ENCODE peak calls at places on chromosomes 1 and 21, in five cellular contexts. L is heart left ventricle, N is mammary epithelial cell, R is stomach, V is upper lobe of right lung. X is an unnamed sample.

GRCh38 chr1:15124362-15125100 is 29.0 kb upstream of the TMEM51 start:
- DNase-seq in L (no peak), N (no peak), V (no peak), R (no peak), X (no peak)

GRCh38 chr1:150981177-150981804 is 801 bp upstream of the ANXA9 start:
- DNase-seq in L (no peak), N (peak; percentile 51), R (peak; percentile 59), V (peak; percentile 81), X (no peak)

GRCh38 chr1:215290018-215290417 is 207.5 kb downstream of the KCNK2 start:
- DNase-seq in V (no peak), L (no peak), N (no peak), R (no peak), X (no peak)

GRCh38 chr1:107964397-107965111 is 426 bp downstream of the VAV3 start:
- DNase-seq in R (peak; percentile 37), L (peak; percentile 10), N (peak; percentile 53), V (peak; percentile 67), X (no peak)

GRCh38 chr1:201557572-201557958 is 18.6 kb downstream of the NAV1 start:
- DNase-seq in V (no peak), R (no peak), L (no peak), N (no peak), X (no peak)

GRCh38 chr1:41020654-41021053 is 871 bp downstream of the SLFNL1 start:
- DNase-seq in R (no peak), L (no peak), V (peak; percentile 79), N (no peak), X (no peak)

GRCh38 chr1:239982762-239983161 is 108.9 kb upstream of the FMN2 start:
- DNase-seq in R (no peak), L (no peak), N (no peak), V (no peak), X (no peak)

GRCh38 chr1:199954701-199955100 is 72.8 kb upstream of the NR5A2 start:
- DNase-seq in L (no peak), R (no peak), V (no peak), N (no peak), X (no peak)

GRCh38 chr1:211738709-211739301 is 63.4 kb upstream of the NEK2 start:
- DNase-seq in R (no peak), L (no peak), N (peak; percentile 60), V (no peak), X (no peak)

GRCh38 chr1:52792002-52792401 is 50.6 kb upstream of the ZYG11A start:
- DNase-seq in N (no peak), R (no peak), L (no peak), V (no peak), X (no peak)

GRCh38 chr1:65164633-65165032 is 16.6 kb downstream of the AK4 start:
- DNase-seq in V (no peak), R (no peak), L (no peak), N (peak; percentile 77), X (no peak)

GRCh38 chr1:203556047-203556851 is 62.3 kb downstream of the OPTC start:
- DNase-seq in L (peak; percentile 83), N (no peak), R (no peak), V (no peak), X (no peak)

GRCh38 chr1:248243204-248243603 is 12.0 kb downstream of the OR2M4 start:
- DNase-seq in N (peak; percentile 27), R (no peak), V (peak; percentile 66), L (no peak), X (no peak)

GRCh38 chr1:170707116-170707515 is 43.2 kb downstream of the PRRX1 start:
- DNase-seq in V (no peak), L (no peak), N (no peak), R (no peak), X (no peak)

GRCh38 chr1:78682527-78682926 is 32.9 kb downstream of the IFI44 start:
- DNase-seq in R (no peak), N (no peak), V (no peak), L (no peak), X (no peak)

GRCh38 chr1:212606734-212607205 is 1.8 kb upstream of the ATF3 start:
- DNase-seq in R (peak; percentile 89), N (peak; percentile 78), V (peak; percentile 93), L (peak; percentile 45), X (peak; percentile 88)

GRCh38 chr1:163877016-163877415 is 555.3 kb downstream of the NUF2 start:
- DNase-seq in L (no peak), V (no peak), R (no peak), N (no peak), X (no peak)

GRCh38 chr1:68448365-68448764 is 1.4 kb downstream of the RPE65 start:
- DNase-seq in N (no peak), L (no peak), R (no peak), V (no peak), X (no peak)

GRCh38 chr21:26686278-26686677 is 113.2 kb upstream of the CYYR1 start:
- DNase-seq in R (no peak), L (no peak), N (peak; percentile 48), V (no peak), X (no peak)

GRCh38 chr1:200960236-200960947 is 63.1 kb downstream of the KIF21B start:
- DNase-seq in V (peak; percentile 26), N (no peak), R (no peak), L (no peak), X (no peak)

DNA sequence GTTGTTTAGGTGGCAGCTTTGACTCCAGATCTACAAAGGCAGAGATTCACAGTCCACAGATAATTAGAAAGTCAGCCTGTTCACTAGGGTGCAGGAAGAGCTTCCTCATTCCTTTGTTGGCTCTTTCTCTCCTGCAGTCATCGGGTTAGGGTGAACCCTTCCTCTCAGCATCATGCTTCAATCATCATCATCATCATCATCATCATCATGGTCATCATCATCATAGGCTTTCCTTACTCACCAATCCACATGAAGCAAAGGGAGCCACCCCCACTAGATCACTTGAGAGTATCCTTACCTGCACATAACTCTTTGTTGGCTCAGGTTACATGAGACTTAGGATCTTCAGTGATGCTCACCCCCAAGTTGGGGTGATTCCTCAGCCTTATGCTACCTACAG is 19.0 kb downstream of the MPZ start:
- DNase-seq in V (no peak), R (no peak), N (no peak), L (no peak), X (no peak)
- H3K27ac ChIP-seq in V (no peak overlapping the region), R (no peak overlapping the region), N (no peak overlapping the region), L (no peak overlapping the region), X (no peak overlapping the region)

DNA sequence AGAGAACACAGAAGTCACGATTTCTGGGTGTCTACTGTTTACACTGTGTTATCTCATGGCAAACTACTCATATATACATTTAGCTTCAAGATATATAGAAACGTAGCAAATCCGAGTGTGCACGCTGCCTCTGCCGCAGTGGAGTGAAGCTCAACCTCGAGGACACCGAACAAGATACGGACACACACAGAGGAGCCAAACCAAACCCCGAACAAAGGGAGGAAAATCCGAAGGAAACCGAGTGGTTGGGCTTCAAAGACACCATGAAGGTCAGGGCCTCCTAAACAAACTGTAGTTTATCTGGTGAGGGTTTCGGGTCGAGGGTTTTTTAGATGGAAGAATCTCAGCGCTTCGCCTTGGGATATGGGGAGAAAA is 34.5 kb downstream of the SLC45A1 start:
- DNase-seq in L (no peak), N (no peak), V (no peak), R (no peak), X (no peak)
- H3K27ac ChIP-seq in L (peak overlapping the region; percentile 68), N (no peak overlapping the region), V (peak overlapping the region; percentile 65), R (peak overlapping the region; percentile 80), X (peak overlapping the region; percentile 83)

GRCh38 chr1:156660752-156661112 is 16.5 kb downstream of the NES start:
- DNase-seq in R (no peak), V (no peak), N (no peak), L (no peak), X (no peak)
- H3K27ac ChIP-seq in R (peak overlapping the region; percentile 88), V (peak overlapping the region; percentile 69), N (peak overlapping the region; percentile 51), L (peak overlapping the region; percentile 53), X (peak overlapping the region; percentile 94)

DNA sequence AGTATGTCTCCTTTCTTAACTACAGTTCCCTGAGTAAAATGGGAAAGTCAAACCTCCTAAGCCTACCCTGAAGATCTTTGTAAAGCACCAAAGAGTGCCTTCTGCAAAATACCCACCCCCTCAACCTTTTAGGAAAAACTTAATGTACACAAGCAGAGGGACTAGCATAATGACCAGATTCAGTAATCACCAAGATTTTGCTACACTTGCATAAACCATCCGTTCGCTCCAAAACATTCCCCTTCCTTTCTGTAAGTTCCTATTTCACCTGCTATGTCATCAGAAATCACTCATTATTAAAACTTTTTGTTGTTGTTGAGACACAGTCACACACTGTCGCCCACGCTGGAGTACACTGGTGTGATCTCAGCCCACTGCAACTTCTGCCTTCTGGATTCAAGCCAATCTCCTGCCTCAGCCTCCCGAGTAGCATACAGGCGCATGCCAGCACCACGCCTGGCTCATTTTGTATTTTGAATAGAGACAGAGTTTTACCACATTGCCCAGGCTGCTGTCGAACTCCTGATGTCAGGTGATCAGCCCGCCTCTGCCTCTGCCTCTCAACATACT is 3.5 kb downstream of the MRPL20 start:
- DNase-seq in N (no peak), L (no peak), R (no peak), V (no peak), X (no peak)
- H3K27ac ChIP-seq in N (no peak overlapping the region), L (no peak overlapping the region), R (no peak overlapping the region), V (no peak overlapping the region), X (no peak overlapping the region)

GRCh38 chr1:57623039-57623790 is 199.4 kb upstream of the DAB1 start:
- DNase-seq in L (peak; percentile 60), R (no peak), N (no peak), V (no peak), X (no peak)
- H3K27ac ChIP-seq in L (no peak overlapping the region), R (no peak overlapping the region), N (no peak overlapping the region), V (no peak overlapping the region), X (no peak overlapping the region)

GRCh38 chr1:25341746-25342145 is 3.6 kb downstream of the TMEM50A start:
- DNase-seq in L (no peak), N (no peak), V (no peak), R (no peak), X (no peak)

GRCh38 chr1:25343872-25344271 is 5.7 kb downstream of the TMEM50A start:
- DNase-seq in N (peak; percentile 61), L (no peak), R (no peak), V (no peak), X (no peak)

GRCh38 chr1:25347556-25347955 is 9.4 kb downstream of the TMEM50A start:
- DNase-seq in V (no peak), N (no peak), R (no peak), L (no peak), X (no peak)

GRCh38 chr1:25338188-25338981 is at the start of gene TMEM50A:
- DNase-seq in R (peak; percentile 91), N (peak; percentile 89), L (peak; percentile 92), V (peak; percentile 94), X (peak; percentile 89)

GRCh38 chr1:25342846-25343245 is 4.7 kb downstream of the TMEM50A start:
- DNase-seq in R (no peak), V (no peak), N (no peak), L (no peak), X (no peak)
- H3K27ac ChIP-seq in R (no peak overlapping the region), V (no peak overlapping the region), N (no peak overlapping the region), L (no peak overlapping the region), X (no peak overlapping the region)

X was measured in breast epithelium.